ENCODE peak calls at places on chromosome 12, in eight cellular contexts. V is brain microvascular endothelial cell, S is astrocyte, W is lung, X is psoas muscle, A is uterus, G is upper lobe of left lung, T is heart right ventricle. P is an unnamed sample. For H3K36me3, the result is how much of the 10 kb centered on the place peaks cover.

GRCh38 chr12:76037130-76038105 is 5.8 kb upstream of the PHLDA1 start:
- DNase-seq in A (peak), S (peak), V (peak), T (peak), G (no peak), W (no peak), X (no peak), P (no peak)

GRCh38 chr12:9034095-9034494 is 44.7 kb downstream of the KLRG1 start:
- DNase-seq in T (no peak), G (no peak), A (no peak), X (no peak), V (no peak), W (no peak), S (no peak), P (no peak)

GRCh38 chr12:30110970-30111586 is 327.3 kb upstream of the TMTC1 start:
- DNase-seq in T (no peak), G (no peak), X (no peak), V (peak), W (no peak), S (peak), A (no peak), P (no peak)

GRCh38 chr12:118103231-118103600 is 595 bp downstream of the VSIG10 start:
- DNase-seq in T (peak), W (no peak), A (peak), S (peak), X (peak), V (no peak), G (peak), P (no peak)

GRCh38 chr12:57096099-57096572 is 7.2 kb downstream of the NAB2 start:
- DNase-seq in G (no peak), V (no peak), X (no peak), A (no peak), W (no peak), S (no peak), T (no peak), P (no peak)

GRCh38 chr12:29286081-29286800 is 94.7 kb downstream of the ERGIC2 start:
- DNase-seq in G (no peak), V (peak), X (no peak), S (peak), W (no peak), A (no peak), T (no peak), P (no peak)

GRCh38 chr12:76586764-76587395 is 27.3 kb upstream of the OSBPL8 start:
- DNase-seq in T (peak), G (no peak), X (no peak), A (peak), S (peak), V (peak), W (no peak), P (no peak)

GRCh38 chr12:5017638-5018348 is 25.9 kb upstream of the KCNA5 start:
- DNase-seq in W (no peak), X (no peak), V (no peak), A (no peak), G (no peak), T (no peak), S (no peak), P (no peak)

GRCh38 chr12:31220633-31221565 is 105.1 kb downstream of the SINHCAF start:
- DNase-seq in V (peak), W (no peak), A (no peak), T (no peak), X (no peak), S (peak), G (no peak), P (no peak)

GRCh38 chr12:99232324-99232723 is 415.2 kb upstream of the GARIN6 start:
- DNase-seq in G (no peak), X (no peak), S (no peak), V (no peak), A (no peak), T (no peak), W (no peak), P (no peak)

GRCh38 chr12:64720884-64721283 is 38.3 kb downstream of the GNS start:
- DNase-seq in X (no peak), T (no peak), S (no peak), V (no peak), W (no peak), G (no peak), A (no peak), P (no peak)

GRCh38 chr12:18595406-18595805 is 142.4 kb downstream of the PLCZ1 start:
- DNase-seq in G (no peak), S (no peak), X (no peak), T (no peak), W (no peak), V (no peak), A (no peak), P (no peak)

GRCh38 chr12:94754653-94755052 is 104.3 kb upstream of the TMCC3 start:
- DNase-seq in X (no peak), S (no peak), A (no peak), G (no peak), T (no peak), V (no peak), W (no peak), P (no peak)

GRCh38 chr12:80299976-80300375 is 144.1 kb upstream of the PTPRQ start:
- DNase-seq in S (no peak), A (no peak), X (no peak), G (no peak), V (no peak), T (no peak), W (no peak), P (no peak)

GRCh38 chr12:64781374-64782029 is 22.3 kb upstream of the GNS start:
- DNase-seq in W (peak), S (no peak), X (no peak), A (no peak), G (peak), T (no peak), V (no peak), P (no peak)

GRCh38 chr12:27331299-27331926 is 1.2 kb upstream of the BMAL2 start:
- DNase-seq in X (no peak), V (peak), G (peak), W (no peak), S (peak), A (peak), T (no peak), P (no peak)

GRCh38 chr12:34603382-34604035 is 581.2 kb downstream of the ALG10 start:
- DNase-seq in T (no peak), X (no peak), W (no peak), V (no peak), S (no peak), A (no peak), G (no peak), P (peak)

GRCh38 chr12:100127766-100128508 is 14.7 kb downstream of the BLTP3B start:
- DNase-seq in A (peak), V (no peak), G (no peak), S (peak), T (no peak), W (no peak), X (no peak), P (no peak)

GRCh38 chr12:120399531-120399930 is 30.6 kb upstream of the MSI1 start:
- DNase-seq in S (peak), A (no peak), T (no peak), V (peak), X (no peak), G (no peak), W (no peak), P (no peak)

GRCh38 chr12:3236345-3237153 is 159.4 kb downstream of the TSPAN9 start:
- DNase-seq in T (peak), X (peak), W (no peak), A (peak), G (no peak), S (peak), V (peak), P (no peak)

GRCh38 chr12:9607816-9608215 is at the start of gene KLRB1:
- DNase-seq in G (no peak), V (no peak), W (no peak), S (no peak), X (no peak), A (no peak), T (no peak), P (no peak)

GRCh38 chr12:54358620-54358944 is 5.7 kb downstream of the GPR84 start:
- DNase-seq in V (no peak), T (no peak), S (no peak), X (no peak), G (no peak), W (no peak), A (no peak), P (no peak)

GRCh38 chr12:54360717-54361456 is 3.4 kb downstream of the GPR84 start:
- DNase-seq in S (peak), X (peak), W (peak), T (peak), A (peak), V (peak), G (peak), P (no peak)

GRCh38 chr12:54357802-54358619 is 6.3 kb downstream of the GPR84 start:
- DNase-seq in S (no peak), V (no peak), W (no peak), X (no peak), A (no peak), G (no peak), T (no peak), P (no peak)

GRCh38 chr12:54359762-54360351 is 4.4 kb downstream of the GPR84 start:
- DNase-seq in W (no peak), A (no peak), V (no peak), X (no peak), G (no peak), S (no peak), T (no peak), P (no peak)

GRCh38 chr12:54358945-54359761 is 5.1 kb downstream of the GPR84 start:
- DNase-seq in S (peak), X (peak), G (peak), V (peak), W (peak), T (peak), A (peak), P (peak)
- H3K27ac ChIP-seq in S (peak), X (peak), G (peak), V (peak), W (peak), T (peak), A (peak), P (peak)

GRCh38 chr12:25208554-25208953 is 13.5 kb downstream of the ETFRF1 start:
- DNase-seq in V (no peak), G (no peak), A (no peak), S (no peak), W (no peak), X (no peak), T (no peak), P (no peak)
- H3K36me3 ChIP-seq in V (under half), G (under half), A (under half), S (under half), W (under half), X (half or more), T (under half), P (under half)

GRCh38 chr12:122421263-122421814 is 1.1 kb downstream of the CLIP1 start:
- DNase-seq in S (peak), W (peak), V (peak), X (peak), A (peak), T (peak), G (peak), P (peak)

GRCh38 chr12:122423258-122424165 is 1.0 kb upstream of the CLIP1 start:
- DNase-seq in A (no peak), S (peak), X (no peak), G (peak), W (peak), V (no peak), T (peak), P (no peak)

GRCh38 chr12:122420471-122421262 is 1.8 kb downstream of the CLIP1 start:
- DNase-seq in X (no peak), T (no peak), A (no peak), W (no peak), V (no peak), G (no peak), S (no peak), P (no peak)

GRCh38 chr12:122422769-122423257 is 344 bp upstream of the CLIP1 start:
- DNase-seq in T (peak), V (no peak), G (peak), S (peak), A (peak), W (peak), X (peak), P (no peak)

DNA sequence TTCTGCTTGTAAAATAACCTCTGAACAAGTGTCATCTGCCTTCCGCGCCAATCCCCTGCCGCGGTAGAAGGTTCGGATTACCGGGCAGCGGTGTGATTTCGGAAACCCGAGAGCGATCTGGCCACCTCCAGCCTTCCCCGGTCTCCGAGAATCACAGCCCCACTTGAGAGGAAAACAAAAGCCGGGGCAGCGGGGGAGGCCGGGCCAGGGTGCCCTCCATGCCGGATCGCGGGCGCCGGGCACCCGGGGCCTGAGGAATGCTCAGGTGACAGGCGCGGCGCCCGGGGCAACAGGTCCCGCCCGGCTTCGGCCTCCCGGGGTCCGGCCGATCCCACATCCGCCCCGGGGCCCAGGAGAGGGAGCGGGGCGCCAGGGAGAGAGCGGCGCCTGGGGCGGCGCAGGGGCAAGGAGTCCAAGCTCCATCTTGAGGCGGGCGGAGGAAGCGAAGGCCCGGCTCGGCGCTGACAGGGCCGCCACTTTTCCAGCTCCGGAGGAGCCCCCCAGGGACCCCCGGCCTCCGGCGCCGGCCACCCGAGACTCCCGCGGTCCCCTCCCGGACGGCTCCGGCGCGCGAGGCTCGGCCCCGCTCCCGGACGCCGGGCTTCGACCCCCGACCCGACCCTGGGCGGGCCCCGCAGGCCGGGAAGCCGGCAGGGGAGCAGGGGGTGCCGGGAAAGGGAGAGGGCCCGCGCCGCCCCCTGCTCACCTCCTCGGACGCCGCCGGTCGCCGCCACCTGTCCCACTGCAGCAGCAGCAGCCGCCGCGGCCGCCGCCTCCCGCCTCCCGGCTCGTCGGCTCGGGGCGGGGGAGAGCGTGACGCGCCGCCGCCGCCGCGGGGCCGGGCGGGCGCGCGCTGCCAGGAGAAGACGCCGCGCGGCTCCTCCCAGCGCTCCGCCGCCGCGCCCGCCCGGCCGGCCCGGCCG is at the start of gene CLIP1:
- DNase-seq in W (peak), X (peak), V (peak), T (peak), S (peak), A (peak), G (peak), P (peak)
- TF ChIP-seq CTCF in W (no peak), X (peak), V (peak), T (no peak), S (no peak), A (peak), G (peak), P (peak)

GRCh38 chr12:51911307-51911706 is 4.0 kb downstream of the ACVRL1 start:
- DNase-seq in G (no peak), V (no peak), S (no peak), W (no peak), T (no peak), X (no peak), A (no peak), P (no peak)
- H3K27ac ChIP-seq in G (peak), V (no peak), S (no peak), W (peak), T (peak), X (peak), A (peak), P (no peak)

GRCh38 chr12:15893260-15893659 is 11.1 kb downstream of the STRAP start:
- DNase-seq in A (no peak), V (no peak), X (no peak), W (no peak), G (no peak), T (no peak), S (no peak), P (no peak)
- H3K36me3 ChIP-seq in A (under half), V (under half), X (half or more), W (under half), G (under half), T (under half), S (under half), P (under half)

GRCh38 chr12:48937170-48937569 is 11.9 kb upstream of the FKBP11 start:
- DNase-seq in G (no peak), S (no peak), A (no peak), X (no peak), W (no peak), V (no peak), T (no peak), P (no peak)
- TF ChIP-seq CTCF in G (no peak), S (peak), A (no peak), X (no peak), W (no peak), V (peak), T (no peak), P (no peak)

P was measured in tibial artery.